ENCODE peak calls at places on chromosomes 3 and 15, in five cellular contexts. L is colonic mucosa, A is adrenal gland, E is neural progenitor cell, U is thoracic aorta. Q is an unnamed sample. For H3K36me3, the result is how much of the 10 kb centered on the place peaks cover.

GRCh38 chr3:100106094-100106493 is 8.2 kb downstream of the FILIP1L start:
- DNase-seq in A (no peak), E (no peak), U (no peak), L (no peak), Q (no peak)

GRCh38 chr15:38474155-38474757 is 20.3 kb downstream of the FAM98B start:
- DNase-seq in A (peak), U (no peak), L (peak), E (peak), Q (no peak)

GRCh38 chr3:65584913-65585312 is 453.8 kb downstream of the MAGI1 start:
- DNase-seq in A (no peak), E (no peak), L (no peak), U (no peak), Q (no peak)

GRCh38 chr3:172746476-172746875 is 4.0 kb upstream of the ECT2 start:
- DNase-seq in U (no peak), A (no peak), L (no peak), E (no peak), Q (no peak)

GRCh38 chr3:126683506-126683905 is 20.5 kb upstream of the CHCHD6 start:
- DNase-seq in A (no peak), U (no peak), L (no peak), E (no peak), Q (no peak)

GRCh38 chr3:37694236-37694635 is 167.4 kb upstream of the CTDSPL start:
- DNase-seq in L (no peak), E (no peak), U (no peak), A (no peak), Q (no peak)

GRCh38 chr3:24343084-24343783 is 151.4 kb downstream of the THRB start:
- DNase-seq in L (no peak), U (no peak), E (no peak), A (no peak), Q (no peak)

GRCh38 chr3:49899815-49900214 is 3.9 kb downstream of the MST1R start:
- DNase-seq in U (no peak), L (no peak), A (no peak), E (peak), Q (no peak)

GRCh38 chr3:129016725-129017530 is 15.8 kb downstream of the EFCC1 start:
- DNase-seq in L (peak), E (no peak), U (no peak), A (no peak), Q (no peak)

GRCh38 chr3:23203651-23204111 is 554 bp downstream of the UBE2E2 start:
- DNase-seq in E (peak), L (peak), A (no peak), U (no peak), Q (no peak)

GRCh38 chr15:99613887-99614642 is 48.3 kb downstream of the MEF2A start:
- DNase-seq in L (peak), E (no peak), A (no peak), U (no peak), Q (no peak)

GRCh38 chr15:99029358-99029871 is 21.8 kb upstream of the PGPEP1L start:
- DNase-seq in E (no peak), A (no peak), L (no peak), U (no peak), Q (no peak)

GRCh38 chr3:46970391-46971091 is 6.0 kb downstream of the CCDC12 start:
- DNase-seq in U (no peak), L (no peak), A (peak), E (no peak), Q (no peak)

GRCh38 chr3:117399311-117400068 is 689.9 kb downstream of the TUSC7 start:
- DNase-seq in E (peak), L (no peak), U (no peak), A (no peak), Q (peak)

GRCh38 chr3:38458796-38459498 is 5.3 kb downstream of the ACVR2B start:
- DNase-seq in L (peak), E (no peak), A (peak), U (no peak), Q (no peak)

GRCh38 chr15:36332896-36333295 is 246.5 kb upstream of the CDIN1 start:
- DNase-seq in A (no peak), U (no peak), E (no peak), L (no peak), Q (no peak)
- H3K36me3 ChIP-seq in A (under half), U (under half), E (under half), L (under half), Q (under half)

DNA sequence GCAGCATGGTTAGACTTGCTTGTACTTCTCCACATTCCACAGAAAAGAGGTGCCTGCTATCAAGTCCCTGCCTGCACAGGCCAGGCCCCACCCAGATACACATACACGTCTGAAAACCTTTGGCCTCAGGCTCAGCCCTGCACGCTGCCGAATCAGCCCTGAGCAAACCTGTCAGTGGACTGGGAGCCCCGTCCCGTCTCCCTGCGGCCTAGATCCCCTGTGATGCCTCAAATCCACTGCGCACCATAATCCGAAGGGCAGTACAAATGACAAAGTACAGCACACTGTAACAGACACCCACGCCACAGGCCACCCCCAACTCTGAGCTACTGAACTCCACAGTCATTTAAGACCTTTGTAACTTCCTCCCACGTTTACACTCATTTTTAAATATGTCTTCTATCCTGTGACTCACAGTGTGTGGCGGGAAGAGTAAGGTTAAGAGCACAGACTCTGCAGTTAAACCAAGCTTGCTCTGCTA is 67.1 kb downstream of the MB21D2 start:
- DNase-seq in E (no peak), A (no peak), U (no peak), L (peak), Q (no peak)
- H3K4me3 ChIP-seq in E (no peak), A (no peak), U (no peak), L (no peak), Q (no peak)

DNA sequence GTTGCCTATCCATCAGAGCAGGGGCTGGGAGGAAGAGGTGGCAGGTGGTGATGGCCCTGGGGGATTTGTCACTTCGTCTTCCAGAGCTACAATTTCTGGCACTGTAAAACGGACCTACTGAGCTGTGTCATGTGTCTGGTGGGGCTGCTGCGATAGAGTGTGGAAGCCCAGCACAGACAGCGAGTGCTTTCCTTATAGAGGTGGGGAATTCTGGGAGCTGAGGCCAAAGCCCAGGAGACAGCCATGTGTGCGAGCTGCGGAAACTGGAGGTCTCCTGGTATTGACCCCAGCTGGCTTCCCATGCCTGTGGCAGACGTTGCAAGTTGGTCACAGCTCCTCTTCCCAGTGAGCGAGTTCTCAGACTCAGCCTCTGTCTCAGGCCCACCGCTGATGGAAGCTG is 61.2 kb upstream of the SEC22A start:
- DNase-seq in U (no peak), A (no peak), L (no peak), E (no peak), Q (no peak)
- H3K36me3 ChIP-seq in U (under half), A (under half), L (under half), E (under half), Q (half or more)

DNA sequence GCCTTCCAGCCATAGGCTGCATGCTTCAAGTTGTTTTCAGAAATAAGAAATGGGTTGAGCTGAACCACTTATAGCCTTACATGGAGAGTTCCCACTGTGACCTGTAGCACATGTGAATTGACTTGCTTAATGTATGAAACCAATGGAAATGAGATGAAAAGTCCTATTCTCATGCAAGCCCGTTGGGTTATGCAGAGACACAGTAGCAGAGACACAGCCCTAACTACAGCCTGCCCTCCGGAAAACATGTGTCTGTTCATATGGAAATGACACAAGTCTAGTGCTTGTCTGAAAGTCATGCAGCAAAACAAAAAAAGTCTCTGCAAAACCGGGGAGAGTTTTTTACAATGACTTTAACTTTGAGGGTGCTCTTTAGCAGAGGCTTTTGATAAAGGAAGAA is 14.5 kb downstream of the HIGD2B start:
- DNase-seq in A (no peak), E (no peak), L (no peak), U (no peak), Q (no peak)
- H3K4me3 ChIP-seq in A (no peak), E (no peak), L (no peak), U (no peak), Q (no peak)

DNA sequence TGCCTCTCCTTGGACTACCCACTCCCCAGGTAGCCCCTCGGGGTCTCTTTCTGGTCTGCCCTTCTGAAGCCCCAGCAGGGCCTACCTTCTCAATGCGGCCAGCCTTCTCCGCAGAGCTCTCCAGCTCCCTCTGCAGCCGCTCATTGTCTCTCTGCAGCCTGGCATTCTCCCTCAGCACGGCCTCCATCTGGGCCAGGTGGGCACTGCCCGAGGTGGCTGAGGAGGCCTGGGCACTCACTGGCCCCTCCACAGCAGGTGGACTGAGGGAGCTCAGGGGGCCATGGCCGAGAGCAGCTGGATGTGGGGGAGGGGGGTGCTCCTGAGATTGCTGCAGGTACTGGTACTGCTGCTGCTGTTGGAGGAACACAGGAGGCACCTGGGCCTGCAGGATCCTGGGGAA is 6.8 kb downstream of the AMOTL2 start:
- DNase-seq in U (no peak), E (no peak), A (no peak), L (peak), Q (no peak)
- H3K36me3 ChIP-seq in U (half or more), E (under half), A (half or more), L (under half), Q (half or more)

GRCh38 chr15:42155546-42156265 is 730 bp downstream of the PLA2G4F start:
- DNase-seq in L (peak), A (no peak), U (no peak), E (no peak), Q (no peak)

GRCh38 chr15:42156266-42156922 is at the start of gene PLA2G4F:
- DNase-seq in L (peak), A (no peak), U (no peak), E (no peak), Q (no peak)

GRCh38 chr15:42152921-42153680 is 3.3 kb downstream of the PLA2G4F start:
- DNase-seq in L (no peak), U (no peak), A (no peak), E (no peak), Q (no peak)

GRCh38 chr15:42153874-42154575 is 2.4 kb downstream of the PLA2G4F start:
- DNase-seq in E (no peak), A (no peak), U (no peak), L (no peak), Q (no peak)

GRCh38 chr15:42154576-42155355 is 1.7 kb downstream of the PLA2G4F start:
- DNase-seq in L (no peak), U (no peak), E (no peak), A (no peak), Q (no peak)
- H3K4me3 ChIP-seq in L (peak), U (no peak), E (no peak), A (no peak), Q (no peak)

GRCh38 chr15:57306944-57307411 is 69.3 kb upstream of the CGNL1 start:
- DNase-seq in E (no peak), U (no peak), A (no peak), L (no peak), Q (no peak)

GRCh38 chr15:57305009-57305408 is 71.3 kb upstream of the CGNL1 start:
- DNase-seq in L (no peak), E (no peak), U (no peak), A (no peak), Q (no peak)

GRCh38 chr15:57310876-57311275 is 65.4 kb upstream of the CGNL1 start:
- DNase-seq in E (no peak), A (no peak), U (no peak), L (no peak), Q (no peak)

GRCh38 chr15:57306305-57306943 is 69.9 kb upstream of the CGNL1 start:
- DNase-seq in A (peak), U (peak), L (peak), E (peak), Q (peak)

DNA sequence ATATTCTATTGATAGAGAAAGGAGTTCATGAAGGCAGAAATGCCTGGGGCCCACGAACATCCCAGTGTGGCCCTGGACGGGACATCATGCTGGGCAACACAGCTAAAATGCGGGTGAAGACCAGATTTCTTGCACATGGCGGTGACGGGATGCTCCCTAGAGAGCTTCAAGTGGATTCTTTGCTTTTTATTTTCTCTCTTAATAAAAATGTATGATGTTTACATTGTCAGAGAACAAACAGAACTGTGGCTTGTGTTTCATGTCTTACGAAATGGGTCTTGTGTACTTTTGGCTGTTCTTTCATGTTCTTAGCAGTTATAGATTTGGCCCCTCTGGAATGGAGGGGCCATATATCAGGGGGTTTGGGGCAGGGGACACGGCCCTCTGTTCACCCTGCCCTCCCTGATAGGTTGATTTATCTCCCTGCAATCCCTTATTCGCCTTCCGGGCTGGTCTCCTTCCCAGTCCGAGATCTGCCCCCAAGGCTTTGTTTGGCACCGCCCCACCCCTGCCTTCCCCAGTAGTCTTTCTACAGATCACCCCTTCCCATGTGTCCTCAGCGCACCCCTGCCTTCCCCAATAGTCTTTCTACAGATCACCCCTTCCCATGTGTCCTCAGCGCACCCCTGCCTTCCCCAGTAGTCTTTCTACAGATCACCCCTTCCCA is 68.6 kb upstream of the CGNL1 start:
- DNase-seq in L (no peak), U (no peak), E (no peak), A (no peak), Q (no peak)
- H3K36me3 ChIP-seq in L (under half), U (under half), E (under half), A (under half), Q (under half)

Q was measured in NT2/D1.